ENCODE peak calls at places on chromosomes 5 and 9, in eight cellular contexts. F is heart right ventricle; D is naive thymus-derived CD4-positive, alpha-beta T cell; B is transverse colon; T is neuronal stem cell; Y is left ventricle myocardium inferior; R is A549; O is AG04450. G is an unnamed sample. For H3K9me3, the result is how much of the 10 kb centered on the place peaks cover.

GRCh38 chr5:143964919-143965318 is 153.0 kb downstream of the HMHB1 start:
- DNase-seq in F (no peak), D (no peak), B (no peak), T (no peak), Y (no peak), R (peak), O (peak), G (no peak)

GRCh38 chr9:98316445-98317133 is 61.1 kb upstream of the TBC1D2 start:
- DNase-seq in F (no peak), D (no peak), B (no peak), T (no peak), Y (no peak), R (no peak), O (no peak), G (no peak)

GRCh38 chr5:134561871-134562296 is 36.4 kb downstream of the JADE2 start:
- DNase-seq in F (peak), D (no peak), B (no peak), T (peak), Y (peak), R (peak), O (no peak), G (no peak)

GRCh38 chr5:1477341-1477740 is 32.1 kb upstream of the SLC6A3 start:
- DNase-seq in F (peak), D (no peak), B (peak), T (no peak), Y (peak), R (no peak), O (no peak), G (peak)

GRCh38 chr9:129751841-129752801 is 721 bp downstream of the PTGES start:
- DNase-seq in F (no peak), D (no peak), B (peak), T (no peak), Y (peak), R (no peak), O (no peak), G (peak)

GRCh38 chr5:77449277-77449676 is 42.8 kb downstream of the WDR41 start:
- DNase-seq in F (no peak), D (no peak), B (no peak), T (no peak), Y (no peak), R (no peak), O (no peak), G (no peak)

GRCh38 chr9:132040808-132041207 is 38.9 kb downstream of the MED27 start:
- DNase-seq in F (no peak), D (no peak), B (no peak), T (no peak), Y (no peak), R (no peak), O (no peak), G (no peak)

GRCh38 chr5:108028411-108028810 is 353.5 kb downstream of the FBXL17 start:
- DNase-seq in F (no peak), D (no peak), B (no peak), T (peak), Y (no peak), R (no peak), O (no peak), G (no peak)

GRCh38 chr9:134442087-134442470 is 115.8 kb downstream of the RXRA start:
- DNase-seq in F (no peak), D (no peak), B (no peak), T (no peak), Y (no peak), R (no peak), O (no peak), G (no peak)

GRCh38 chr9:91411096-91411771 is 12.4 kb downstream of the NFIL3 start:
- DNase-seq in F (no peak), D (no peak), B (no peak), T (no peak), Y (no peak), R (no peak), O (no peak), G (no peak)

GRCh38 chr5:2260211-2260985 is 377.7 kb upstream of the IRX4 start:
- DNase-seq in F (no peak), D (no peak), B (no peak), T (no peak), Y (no peak), R (no peak), O (no peak), G (no peak)

GRCh38 chr5:122358382-122358990 is 46.4 kb downstream of the SNCAIP start:
- DNase-seq in F (no peak), D (no peak), B (no peak), T (no peak), Y (no peak), R (no peak), O (no peak), G (no peak)

GRCh38 chr9:19127881-19128719 is 808 bp upstream of the PLIN2 start:
- DNase-seq in F (peak), D (peak), B (peak), T (peak), Y (peak), R (no peak), O (no peak), G (peak)

GRCh38 chr9:114375386-114375785 is 12.4 kb downstream of the AKNA start:
- DNase-seq in F (no peak), D (no peak), B (no peak), T (no peak), Y (no peak), R (no peak), O (no peak), G (no peak)

GRCh38 chr5:97550164-97550563 is 367.1 kb upstream of the RIOK2 start:
- DNase-seq in F (no peak), D (no peak), B (no peak), T (peak), Y (no peak), R (no peak), O (no peak), G (no peak)

GRCh38 chr9:90999425-91000397 is 198.1 kb downstream of the SYK start:
- DNase-seq in F (no peak), D (no peak), B (no peak), T (no peak), Y (no peak), R (no peak), O (no peak), G (no peak)

GRCh38 chr5:27523629-27524028 is 485.2 kb upstream of the CDH9 start:
- DNase-seq in F (no peak), D (no peak), B (no peak), T (no peak), Y (no peak), R (no peak), O (no peak), G (peak)

GRCh38 chr5:77995793-77996409 is 219.8 kb upstream of the TBCA start:
- DNase-seq in F (no peak), D (no peak), B (no peak), T (no peak), Y (no peak), R (no peak), O (no peak), G (no peak)

GRCh38 chr5:143436871-143437270 is 33.4 kb upstream of the NR3C1 start:
- DNase-seq in F (no peak), D (no peak), B (no peak), T (no peak), Y (no peak), R (peak), O (no peak), G (no peak)

GRCh38 chr9:98361645-98362044 is 106.2 kb upstream of the TBC1D2 start:
- DNase-seq in F (no peak), D (no peak), B (no peak), T (no peak), Y (no peak), R (no peak), O (no peak), G (no peak)

GRCh38 chr5:161269125-161269524 is 277.4 kb downstream of the GABRB2 start:
- DNase-seq in F (no peak), D (no peak), B (no peak), T (no peak), Y (no peak), R (no peak), O (no peak), G (no peak)

GRCh38 chr5:136769900-136770684 is 404.7 kb upstream of the TRPC7 start:
- DNase-seq in F (peak), D (no peak), B (peak), T (peak), Y (peak), R (peak), O (peak), G (peak)

GRCh38 chr5:85663708-85664031 is 954.1 kb upstream of the COX7C start:
- DNase-seq in F (no peak), D (no peak), B (no peak), T (no peak), Y (no peak), R (no peak), O (no peak), G (no peak)
- H3K27ac ChIP-seq in F (no peak), D (no peak), B (no peak), T (no peak), Y (no peak), R (no peak), O (no peak), G (no peak)

GRCh38 chr9:109085510-109085909 is 34.2 kb downstream of the TMEM245 start:
- DNase-seq in F (no peak), D (no peak), B (no peak), T (no peak), Y (no peak), R (no peak), O (no peak), G (no peak)
- H3K9me3 ChIP-seq in F (under half), D (under half), B (under half), T (under half), Y (under half), R (under half), O (under half), G (under half)

DNA sequence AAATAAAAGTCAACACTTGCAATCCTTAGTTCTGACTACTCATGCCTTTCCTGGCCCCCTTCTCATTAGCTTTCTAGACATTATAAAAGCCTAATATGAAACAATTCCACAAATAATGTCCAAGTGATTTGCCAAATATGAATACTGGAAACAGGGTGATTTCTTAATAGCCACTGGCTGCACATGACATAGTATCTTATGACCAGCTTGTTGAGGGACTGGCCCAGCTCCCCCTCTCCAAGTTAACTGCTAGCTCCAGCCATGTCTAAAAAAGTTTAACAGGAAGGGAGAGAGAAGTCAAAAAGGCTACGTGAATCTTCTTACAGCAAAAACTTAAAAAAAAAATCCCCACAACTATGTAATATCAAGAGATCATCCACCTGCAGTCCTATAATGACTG is 1.5 kb downstream of the CERT1 start:
- DNase-seq in F (no peak), D (no peak), B (no peak), T (no peak), Y (no peak), R (no peak), O (peak), G (peak)
- H3K4me3 ChIP-seq in F (peak), D (peak), B (peak), T (no peak), Y (peak), R (peak), O (peak), G (peak)

DNA sequence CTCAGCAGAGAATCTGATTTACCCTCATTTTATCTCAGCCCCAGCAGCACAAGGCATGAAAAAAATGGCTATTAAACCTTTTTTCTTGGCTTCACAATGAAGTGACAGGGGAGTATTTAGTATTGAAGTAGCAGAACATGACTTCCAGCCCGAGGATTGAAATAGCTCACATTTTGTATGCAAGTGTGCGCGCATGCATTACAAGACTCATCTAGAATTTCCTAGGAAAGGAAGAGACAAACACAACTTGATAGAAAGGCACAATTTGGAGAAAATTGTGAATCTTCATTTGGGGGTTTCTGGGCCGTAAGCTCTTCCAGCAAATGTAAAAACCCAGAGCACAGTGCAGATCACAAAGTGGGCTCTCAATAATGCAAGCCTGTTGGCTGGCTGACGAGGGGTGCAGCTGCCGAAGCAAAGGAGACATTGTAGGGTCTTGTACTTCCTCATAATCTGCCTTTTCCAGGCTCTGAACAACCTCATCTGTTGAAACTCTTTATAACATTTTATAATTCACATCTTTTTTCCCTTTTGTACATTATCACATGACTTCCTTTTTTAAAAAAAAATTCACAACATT is 109.0 kb downstream of the BAAT start:
- DNase-seq in F (no peak), D (no peak), B (no peak), T (no peak), Y (no peak), R (no peak), O (no peak), G (no peak)
- H3K27ac ChIP-seq in F (no peak), D (no peak), B (no peak), T (no peak), Y (no peak), R (no peak), O (no peak), G (no peak)

DNA sequence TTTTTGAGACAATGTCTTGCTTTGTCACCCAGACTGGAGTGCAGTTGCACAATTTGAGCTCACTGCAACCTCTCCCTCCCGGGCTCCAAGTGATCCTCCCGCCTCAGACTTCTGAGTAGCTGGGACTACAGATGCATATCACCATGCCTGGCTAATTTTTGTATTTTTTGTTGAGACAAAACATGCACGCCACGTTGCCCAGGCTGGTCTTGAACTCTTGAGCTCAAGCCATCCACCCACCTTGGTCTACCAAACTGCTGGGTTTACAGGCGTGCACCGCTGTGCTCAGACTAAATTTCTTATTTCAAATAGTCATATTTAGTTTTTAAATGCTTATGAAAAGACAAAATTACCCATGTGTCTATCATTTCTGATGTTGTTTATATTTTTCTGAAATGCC is 2324.1 kb downstream of the MAT2B start:
- DNase-seq in F (no peak), D (no peak), B (no peak), T (no peak), Y (no peak), R (no peak), O (no peak), G (no peak)
- H3K9me3 ChIP-seq in F (under half), D (under half), B (under half), T (under half), Y (under half), R (under half), O (under half), G (under half)

DNA sequence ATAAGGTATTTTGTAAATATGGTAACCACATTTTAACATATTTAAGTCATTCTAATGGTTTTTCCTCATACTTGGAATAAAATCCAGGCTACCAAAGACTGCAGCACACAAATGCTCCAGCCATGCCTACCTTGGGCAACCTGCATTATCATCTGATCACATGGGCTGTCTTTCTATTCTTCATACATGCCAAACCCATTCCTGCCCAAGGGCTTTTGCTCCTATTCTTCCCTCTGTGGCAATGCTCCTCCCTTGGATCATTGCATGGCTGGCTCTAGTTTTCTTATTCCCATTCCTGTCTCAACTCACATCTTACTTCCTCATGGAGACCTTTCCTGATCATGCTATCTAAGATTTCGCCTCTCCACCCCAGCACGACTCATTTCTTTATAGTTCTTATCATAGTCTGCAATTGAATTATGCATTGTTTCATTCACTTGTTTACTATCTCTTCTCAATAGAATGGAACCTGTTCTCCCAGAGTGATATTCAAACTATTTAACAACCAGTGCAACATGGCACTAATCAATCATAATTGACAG is 54.9 kb upstream of the C5orf46 start:
- DNase-seq in F (no peak), D (no peak), B (no peak), T (no peak), Y (no peak), R (no peak), O (no peak), G (no peak)
- H3K4me3 ChIP-seq in F (no peak), D (no peak), B (no peak), T (no peak), Y (no peak), R (no peak), O (no peak), G (no peak)

GRCh38 chr5:140220032-140220697 is 45.2 kb downstream of the CYSTM1 start:
- DNase-seq in F (no peak), D (no peak), B (no peak), T (peak), Y (no peak), R (no peak), O (no peak), G (no peak)
- H3K27ac ChIP-seq in F (peak), D (no peak), B (peak), T (peak), Y (peak), R (no peak), O (no peak), G (peak)

DNA sequence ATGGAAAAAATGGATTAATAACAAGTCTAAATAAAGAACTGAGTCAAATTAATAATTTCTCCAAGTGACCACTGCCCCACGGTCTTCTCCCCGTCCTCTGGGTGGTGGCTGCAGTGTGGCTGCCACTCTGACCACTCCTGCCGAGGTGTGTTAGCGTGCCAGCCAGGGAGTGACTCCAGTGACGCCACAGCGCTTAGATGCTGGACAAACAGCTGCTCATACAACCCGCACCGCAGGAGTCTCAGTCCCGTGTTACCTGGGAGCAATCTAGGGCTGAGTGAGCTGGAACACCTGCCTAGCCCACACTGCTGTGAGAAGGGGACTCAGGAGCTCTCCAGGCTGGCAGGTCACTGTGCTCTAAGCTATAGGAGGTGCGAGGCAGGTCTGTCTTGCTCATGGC is 10.2 kb downstream of the MAPK9 start:
- DNase-seq in F (no peak), D (no peak), B (no peak), T (no peak), Y (no peak), R (no peak), O (no peak), G (no peak)
- H3K9me3 ChIP-seq in F (under half), D (under half), B (under half), T (half or more), Y (under half), R (under half), O (under half), G (under half)

GRCh38 chr5:176359658-176360057 is 1.9 kb downstream of the KIAA1191 start:
- DNase-seq in F (no peak), D (no peak), B (no peak), T (no peak), Y (no peak), R (no peak), O (no peak), G (no peak)

GRCh38 chr5:176364765-176365662 is at the start of gene ARL10:
- DNase-seq in F (peak), D (peak), B (peak), T (peak), Y (peak), R (no peak), O (no peak), G (peak)

GRCh38 chr5:176360894-176361436 is 599 bp downstream of the KIAA1191 start:
- DNase-seq in F (peak), D (peak), B (peak), T (peak), Y (no peak), R (peak), O (no peak), G (no peak)

GRCh38 chr5:176361437-176362097 is at the start of gene KIAA1191:
- DNase-seq in F (peak), D (peak), B (peak), T (peak), Y (peak), R (peak), O (peak), G (peak)

GRCh38 chr5:176362098-176362442 is 506 bp upstream of the KIAA1191 start:
- DNase-seq in F (no peak), D (no peak), B (no peak), T (no peak), Y (no peak), R (no peak), O (no peak), G (no peak)
- H3K4me3 ChIP-seq in F (peak), D (peak), B (peak), T (peak), Y (peak), R (peak), O (peak), G (peak)

GRCh38 chr9:120775859-120776258 is 17.4 kb downstream of the FBXW2 start:
- DNase-seq in F (no peak), D (no peak), B (no peak), T (no peak), Y (no peak), R (no peak), O (no peak), G (no peak)
- H3K27ac ChIP-seq in F (no peak), D (no peak), B (no peak), T (no peak), Y (no peak), R (no peak), O (no peak), G (no peak)